ENCODE peak calls at places on chromosomes 6 and 20, in five cellular contexts. H is GM23338, K is AG10803, V is HFF-Myc, C is left lung. Y is an unnamed sample.

GRCh38 chr6:155782320-155782730 is 326.7 kb upstream of the NOX3 start:
- DNase-seq in H (no peak), K (peak; percentile 60), V (peak; percentile 76), C (no peak), Y (peak; percentile 65)

GRCh38 chr6:94341173-94341572 is 921.8 kb upstream of the EPHA7 start:
- DNase-seq in H (peak; percentile 24), K (no peak), V (no peak), C (no peak), Y (no peak)

GRCh38 chr20:550611-551010 is 7.0 kb upstream of the CSNK2A1 start:
- DNase-seq in H (no peak), K (no peak), V (no peak), C (no peak), Y (no peak)

GRCh38 chr20:57389695-57390603 is 1.2 kb upstream of the RBM38 start:
- DNase-seq in H (peak; percentile 60), K (no peak), V (no peak), C (peak; percentile 84), Y (peak; percentile 36)

GRCh38 chr20:22861990-22862389 is 173.1 kb upstream of the SSTR4 start:
- DNase-seq in H (no peak), K (no peak), V (no peak), C (peak; percentile 64), Y (no peak)

GRCh38 chr6:41733707-41734665 is 1.4 kb downstream of the TFEB start:
- DNase-seq in H (peak; percentile 86), K (peak; percentile 67), V (no peak), C (peak; percentile 95), Y (peak; percentile 83)

GRCh38 chr6:5205035-5205469 is 55.7 kb downstream of the LYRM4 start:
- DNase-seq in H (no peak), K (peak; percentile 29), V (no peak), C (no peak), Y (no peak)

GRCh38 chr6:38131527-38131965 is 312.0 kb downstream of the ZFAND3 start:
- DNase-seq in H (no peak), K (peak; percentile 97), V (peak; percentile 94), C (no peak), Y (peak; percentile 94)

GRCh38 chr20:38125157-38126056 is 39.7 kb downstream of the TGM2 start:
- DNase-seq in H (no peak), K (no peak), V (no peak), C (no peak), Y (peak; percentile 90)

GRCh38 chr6:33983721-33984465 is 162.0 kb downstream of the GRM4 start:
- DNase-seq in H (no peak), K (no peak), V (no peak), C (no peak), Y (no peak)

GRCh38 chr20:63435552-63435951 is 36.9 kb downstream of the KCNQ2 start:
- DNase-seq in H (no peak), K (peak; percentile 20), V (no peak), C (no peak), Y (peak; percentile 13)

GRCh38 chr6:112877134-112878100 is 530.3 kb downstream of the RFPL4B start:
- DNase-seq in H (peak; percentile 56), K (peak; percentile 94), V (peak; percentile 67), C (no peak), Y (peak; percentile 92)

GRCh38 chr6:153024401-153025017 is 22.0 kb upstream of the MTRF1L start:
- DNase-seq in H (peak; percentile 87), K (peak; percentile 50), V (peak; percentile 35), C (no peak), Y (peak; percentile 76)
- TF ChIP-seq CTCF in H (peak; percentile 87), K (peak; percentile 83), V (peak; percentile 79), C (peak; percentile 83), Y (peak; percentile 79)

DNA sequence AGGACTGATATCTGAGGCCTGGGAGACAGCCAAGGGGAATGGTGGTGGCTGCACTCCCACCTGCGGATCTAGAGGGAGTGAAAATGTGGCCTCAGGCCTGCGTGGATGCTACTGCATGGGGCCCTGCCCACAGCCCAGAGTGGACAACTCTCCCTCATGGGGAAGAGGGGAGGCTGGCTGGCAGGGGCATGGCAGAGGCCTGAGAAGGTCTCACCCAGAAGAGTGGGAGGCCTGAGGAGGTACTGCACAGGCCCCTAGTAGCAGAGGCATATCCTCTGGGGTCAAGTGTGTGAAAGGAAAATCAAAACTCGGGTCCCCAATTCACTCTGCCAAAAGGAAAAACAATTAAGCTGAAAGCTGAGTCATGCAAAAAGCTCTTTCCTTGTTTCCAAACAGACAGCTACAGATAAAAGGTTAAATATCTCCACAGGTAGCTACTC is 158.2 kb downstream of the AKAP7 start:
- DNase-seq in H (peak; percentile 39), K (no peak), V (no peak), C (peak; percentile 68), Y (no peak)
- H3K4me3 ChIP-seq in H (no peak overlapping the region), K (no peak overlapping the region), V (no peak overlapping the region), C (no peak overlapping the region), Y (no peak overlapping the region)

GRCh38 chr20:50138479-50139393 is 14.8 kb downstream of the PEDS1 start:
- DNase-seq in H (peak; percentile 41), K (no peak), V (no peak), C (no peak), Y (no peak)
- TF ChIP-seq CTCF in H (peak; percentile 25), K (no peak), V (peak; percentile 12), C (no peak), Y (peak; percentile 13)

GRCh38 chr20:50009521-50010454 is 27.0 kb downstream of the SNAI1 start:
- DNase-seq in H (peak; percentile 70), K (no peak), V (no peak), C (no peak), Y (no peak)
- H3K4me3 ChIP-seq in H (peak overlapping the region; percentile 62), K (no peak overlapping the region), V (no peak overlapping the region), C (no peak overlapping the region), Y (no peak overlapping the region)

DNA sequence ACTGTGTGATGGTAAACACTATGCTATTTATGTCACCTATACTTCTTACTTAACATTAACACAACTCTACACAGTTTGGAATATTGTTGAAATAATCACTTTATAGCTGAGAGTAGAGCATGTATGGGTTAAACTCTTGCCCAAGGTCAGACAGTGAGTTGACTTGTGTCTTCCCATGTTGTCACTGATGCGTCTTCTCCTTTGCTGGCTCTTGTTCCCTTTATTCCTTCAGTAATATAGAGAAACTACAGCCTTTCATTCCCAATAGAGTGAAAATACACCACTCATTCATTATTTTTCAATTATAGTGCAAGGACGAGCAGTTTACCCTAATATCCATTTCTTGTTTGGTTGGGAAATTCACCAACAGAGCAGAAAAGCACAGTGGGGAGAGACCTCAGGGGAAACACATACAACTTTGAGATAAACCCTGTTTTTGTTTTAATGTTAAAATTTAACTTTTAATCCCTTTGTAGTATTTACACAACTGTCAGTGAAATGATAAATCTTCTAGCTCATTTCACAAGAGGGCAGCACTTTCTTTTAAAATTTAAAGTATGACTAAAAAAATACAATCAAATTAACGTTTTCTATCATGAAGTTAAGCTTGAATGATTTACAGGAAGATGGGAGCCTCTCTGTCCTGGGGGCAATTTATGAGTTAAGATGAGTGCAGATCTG is 363.0 kb downstream of the UTRN start:
- DNase-seq in H (no peak), K (no peak), V (no peak), C (no peak), Y (no peak)
- TF ChIP-seq CTCF in H (no peak), K (no peak), V (no peak), C (no peak), Y (peak; percentile 36)

GRCh38 chr6:134909701-134910595 is 40.0 kb downstream of the ALDH8A1 start:
- DNase-seq in H (no peak), K (no peak), V (no peak), C (no peak), Y (no peak)
- H3K4me3 ChIP-seq in H (no peak overlapping the region), K (no peak overlapping the region), V (no peak overlapping the region), C (no peak overlapping the region), Y (no peak overlapping the region)

Y was measured in choroid plexus epithelial cell.